ENCODE peak calls at places on chromosomes 6 and 20, in four cellular contexts. T is sigmoid colon, M is breast epithelium, E is transverse colon. S is an unnamed sample.
A peak's percentile ranks its signal among the peaks of the same experiment; 100 is the strongest.

GRCh38 chr6:84979541-84979940 is 215.1 kb upstream of the TBX18 start:
- DNase-seq in M (no peak), T (no peak), E (no peak), S (no peak)

GRCh38 chr20:62740286-62741141 is 31.9 kb downstream of the NTSR1 start:
- DNase-seq in T (peak; percentile 68), E (peak; percentile 47), M (peak; percentile 38), S (peak; percentile 39)

GRCh38 chr6:146904596-146904995 is 299.6 kb upstream of the STXBP5 start:
- DNase-seq in E (no peak), T (no peak), M (no peak), S (no peak)

GRCh38 chr6:16471222-16471784 is 232.9 kb downstream of the GMPR start:
- DNase-seq in M (no peak), T (no peak), E (peak; percentile 14), S (no peak)

GRCh38 chr20:31590717-31591225 is 14.3 kb upstream of the ID1 start:
- DNase-seq in T (no peak), M (no peak), E (no peak), S (no peak)

GRCh38 chr6:328184-328670 is 35.9 kb downstream of the DUSP22 start:
- DNase-seq in T (peak; percentile 87), E (peak; percentile 79), M (no peak), S (no peak)

GRCh38 chr20:34215711-34216381 is 25.4 kb upstream of the ASIP start:
- DNase-seq in M (peak; percentile 73), E (peak; percentile 78), T (peak; percentile 83), S (peak; percentile 88)

GRCh38 chr6:79608334-79609224 is 22.6 kb upstream of the SH3BGRL2 start:
- DNase-seq in T (no peak), E (peak; percentile 72), M (no peak), S (peak; percentile 41)

GRCh38 chr6:12903246-12903645 is 186.7 kb downstream of the PHACTR1 start:
- DNase-seq in M (no peak), E (no peak), T (no peak), S (no peak)

GRCh38 chr6:53731906-53732636 is 62.7 kb upstream of the LRRC1 start:
- DNase-seq in M (no peak), E (no peak), T (no peak), S (no peak)

GRCh38 chr20:46631212-46631869 is 19.9 kb downstream of the SLC13A3 start:
- DNase-seq in E (no peak), T (no peak), M (no peak), S (peak; percentile 38)

GRCh38 chr6:63418741-63419140 is 99.0 kb upstream of the LGSN start:
- DNase-seq in M (no peak), E (peak; percentile 34), T (no peak), S (no peak)

GRCh38 chr20:57071283-57071701 is 195.1 kb downstream of the BMP7 start:
- DNase-seq in M (no peak), T (peak; percentile 38), E (no peak), S (no peak)

GRCh38 chr6:109187399-109188114 is 92.2 kb downstream of the CEP57L1 start:
- DNase-seq in M (peak; percentile 56), T (peak; percentile 66), E (peak; percentile 72), S (peak; percentile 69)

DNA sequence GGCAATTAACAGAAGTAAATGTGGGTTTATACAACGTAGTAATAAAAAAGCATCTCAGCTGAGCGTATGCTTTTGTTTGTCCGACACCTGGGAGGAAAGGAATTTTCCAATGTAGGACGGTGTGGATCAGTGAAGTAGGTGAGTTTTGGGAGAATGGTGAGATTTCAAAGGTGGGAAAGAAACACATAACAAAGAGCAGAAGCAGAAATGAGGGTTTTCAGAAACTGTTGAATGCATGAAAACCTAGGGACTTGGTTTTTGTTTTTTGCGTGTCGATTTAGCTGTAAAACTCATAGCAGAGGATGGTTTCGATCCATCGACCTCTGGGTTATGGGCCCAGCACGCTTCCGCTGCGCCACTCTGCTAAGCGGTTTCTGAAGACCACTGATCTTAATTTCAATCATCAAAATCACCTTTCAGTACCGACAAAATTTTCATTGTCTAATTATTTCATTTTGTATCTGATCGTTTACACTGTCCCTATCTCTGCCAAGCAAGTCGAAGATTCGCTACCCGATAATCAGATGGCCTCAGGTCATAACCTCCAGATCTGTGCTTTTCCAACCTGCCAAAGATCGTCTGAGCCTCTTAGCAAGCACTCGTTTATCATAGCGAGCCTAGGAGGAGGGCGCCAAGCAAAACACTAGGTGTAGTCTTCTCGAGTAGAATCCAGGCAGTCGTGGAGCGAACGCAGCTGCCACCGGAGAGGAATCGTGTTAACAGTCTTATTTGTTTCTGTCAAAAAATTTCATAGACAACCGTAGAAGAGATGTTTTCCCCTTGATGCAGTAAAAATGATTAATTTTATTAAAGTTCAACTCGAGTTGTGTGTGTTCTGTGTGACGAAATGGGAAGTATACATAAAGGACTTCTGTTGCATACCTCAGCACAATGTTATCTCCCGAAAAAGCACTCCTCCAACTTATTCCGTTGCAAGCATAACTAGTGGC is 20.9 kb upstream of the POM121L2 start:
- DNase-seq in E (no peak), M (no peak), T (no peak), S (no peak)
- H3K4me3 ChIP-seq in E (no peak overlapping the region), M (peak overlapping the region; percentile 32), T (no peak overlapping the region), S (no peak overlapping the region)

DNA sequence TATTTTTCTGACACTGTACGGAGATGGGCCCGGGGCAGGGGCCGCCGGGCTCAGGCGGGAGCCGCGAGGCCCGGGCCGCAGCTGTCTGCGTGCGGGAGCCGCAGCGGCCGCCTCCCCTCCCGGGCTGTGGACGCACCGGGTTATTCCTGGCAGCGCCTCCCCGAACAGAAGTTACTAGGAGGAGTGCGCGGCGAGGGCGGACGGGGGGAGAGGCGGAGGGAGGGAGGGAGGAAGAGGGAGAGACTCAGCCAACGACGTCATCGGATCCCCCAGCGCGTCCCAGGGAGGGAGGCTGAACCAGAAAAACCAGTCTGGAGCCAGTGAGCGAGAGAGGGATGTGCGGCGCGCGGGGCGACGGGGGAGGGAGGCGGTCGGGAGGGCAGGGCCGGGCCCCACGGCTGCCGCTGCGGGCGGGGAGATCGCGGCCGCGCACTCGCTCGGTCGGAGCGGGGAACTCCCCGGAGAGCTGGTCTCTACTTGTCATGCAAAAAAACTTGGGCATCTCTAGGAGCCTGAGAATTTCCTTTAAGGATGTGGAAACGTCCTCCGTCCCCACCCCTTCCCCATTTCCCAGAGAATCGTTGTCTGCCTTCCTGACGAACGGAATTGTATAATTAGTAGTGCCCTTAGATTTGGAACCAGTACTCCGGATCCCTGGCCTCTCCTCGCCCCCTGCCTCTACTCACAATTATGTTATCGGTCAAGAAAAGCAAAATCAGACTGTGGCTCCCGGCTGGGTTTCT is 1.4 kb upstream of the HIVEP2 start:
- DNase-seq in M (peak; percentile 98), T (peak; percentile 100), E (peak; percentile 97), S (peak; percentile 96)
- TF ChIP-seq POLR2AphosphoS5 in M (peak; percentile 94), T (peak; percentile 91), E (peak; percentile 97), S (peak; percentile 97)

GRCh38 chr6:144330588-144330987 is 45.5 kb downstream of the UTRN start:
- DNase-seq in E (peak; percentile 82), T (no peak), M (peak; percentile 78), S (peak; percentile 85)
- H3K4me3 ChIP-seq in E (no peak overlapping the region), T (no peak overlapping the region), M (peak overlapping the region; percentile 35), S (no peak overlapping the region)

GRCh38 chr6:52545050-52545843 is 31.6 kb downstream of the TRAM2 start:
- DNase-seq in T (no peak), M (no peak), E (no peak), S (no peak)

GRCh38 chr6:52543262-52543661 is 33.6 kb downstream of the TRAM2 start:
- DNase-seq in T (no peak), E (no peak), M (no peak), S (no peak)

GRCh38 chr6:52544325-52545022 is 32.4 kb downstream of the TRAM2 start:
- DNase-seq in E (no peak), T (no peak), M (no peak), S (no peak)

GRCh38 chr6:52545844-52546119 is 31.1 kb downstream of the TRAM2 start:
- DNase-seq in M (no peak), T (no peak), E (no peak), S (no peak)

GRCh38 chr6:52543729-52544324 is 33.0 kb downstream of the TRAM2 start:
- DNase-seq in E (no peak), T (no peak), M (no peak), S (no peak)
- TF ChIP-seq POLR2AphosphoS5 in E (no peak), T (no peak), M (no peak), S (no peak)

GRCh38 chr20:35226126-35226774 is at the start of gene MMP24:
- DNase-seq in M (no peak), T (no peak), E (no peak), S (no peak)
- H3K4me3 ChIP-seq in M (peak within 1 kb of the TSS; percentile 40), T (no peak within 1 kb of the TSS), E (peak within 1 kb of the TSS; percentile 18), S (peak within 1 kb of the TSS; percentile 41)

S was measured in stomach.